ENCODE peak calls at places on chromosome 18, in seven cellular contexts. One of them, this sample, is unnamed.

GRCh38 chr18:43620936-43621335 is 343.6 kb upstream of the SYT4 start:
- DNase-seq in GM12865: peak
- DNase-seq in GM23248: peak
- DNase-seq in BJ: no peak
- DNase-seq in astrocyte of the spinal cord: peak
- DNase-seq in heart left ventricle: no peak
- DNase-seq in dorsolateral prefrontal cortex: no peak
- DNase-seq in this sample: no peak

GRCh38 chr18:35153609-35154273 is 87.1 kb upstream of the ZNF397 start:
- DNase-seq in GM12865: no peak
- DNase-seq in GM23248: no peak
- DNase-seq in BJ: no peak
- DNase-seq in astrocyte of the spinal cord: no peak
- DNase-seq in heart left ventricle: no peak
- DNase-seq in dorsolateral prefrontal cortex: no peak
- DNase-seq in this sample: no peak

GRCh38 chr18:28581503-28582169 is 404.7 kb upstream of the CDH2 start:
- DNase-seq in GM12865: no peak
- DNase-seq in GM23248: peak
- DNase-seq in BJ: no peak
- DNase-seq in astrocyte of the spinal cord: peak
- DNase-seq in heart left ventricle: no peak
- DNase-seq in dorsolateral prefrontal cortex: no peak
- DNase-seq in this sample: no peak

GRCh38 chr18:47035156-47035671 is at the start of gene ELOA2:
- DNase-seq in GM12865: no peak
- DNase-seq in GM23248: no peak
- DNase-seq in BJ: no peak
- DNase-seq in astrocyte of the spinal cord: no peak
- DNase-seq in heart left ventricle: no peak
- DNase-seq in dorsolateral prefrontal cortex: no peak
- DNase-seq in this sample: no peak

GRCh38 chr18:45275367-45276113 is 339.7 kb upstream of the SLC14A2 start:
- DNase-seq in GM12865: peak
- DNase-seq in GM23248: peak
- DNase-seq in BJ: no peak
- DNase-seq in astrocyte of the spinal cord: peak
- DNase-seq in heart left ventricle: no peak
- DNase-seq in dorsolateral prefrontal cortex: no peak
- DNase-seq in this sample: no peak

GRCh38 chr18:55013685-55014084 is 54.4 kb upstream of the CCDC68 start:
- DNase-seq in GM12865: no peak
- DNase-seq in GM23248: no peak
- DNase-seq in BJ: no peak
- DNase-seq in astrocyte of the spinal cord: no peak
- DNase-seq in heart left ventricle: no peak
- DNase-seq in dorsolateral prefrontal cortex: no peak
- DNase-seq in this sample: no peak

GRCh38 chr18:44742741-44743311 is 62.1 kb downstream of the SETBP1 start:
- DNase-seq in GM12865: no peak
- DNase-seq in GM23248: peak
- DNase-seq in BJ: peak
- DNase-seq in astrocyte of the spinal cord: peak
- DNase-seq in heart left ventricle: peak
- DNase-seq in dorsolateral prefrontal cortex: peak
- DNase-seq in this sample: peak

GRCh38 chr18:44651453-44651852 is 29.2 kb upstream of the SETBP1 start:
- DNase-seq in GM12865: no peak
- DNase-seq in GM23248: peak
- DNase-seq in BJ: peak
- DNase-seq in astrocyte of the spinal cord: peak
- DNase-seq in heart left ventricle: no peak
- DNase-seq in dorsolateral prefrontal cortex: no peak
- DNase-seq in this sample: no peak

GRCh38 chr18:51658436-51658835 is 461.0 kb upstream of the MEX3C start:
- DNase-seq in GM12865: no peak
- DNase-seq in GM23248: no peak
- DNase-seq in BJ: no peak
- DNase-seq in astrocyte of the spinal cord: no peak
- DNase-seq in heart left ventricle: no peak
- DNase-seq in dorsolateral prefrontal cortex: no peak
- DNase-seq in this sample: no peak

GRCh38 chr18:3058328-3059191 is 45.6 kb upstream of the LPIN2 start:
- DNase-seq in GM12865: no peak
- DNase-seq in GM23248: no peak
- DNase-seq in BJ: no peak
- DNase-seq in astrocyte of the spinal cord: no peak
- DNase-seq in heart left ventricle: peak
- DNase-seq in dorsolateral prefrontal cortex: no peak
- DNase-seq in this sample: no peak

GRCh38 chr18:49161627-49162026 is 210.9 kb upstream of the SMAD7 start:
- DNase-seq in GM12865: peak
- DNase-seq in GM23248: peak
- DNase-seq in BJ: no peak
- DNase-seq in astrocyte of the spinal cord: peak
- DNase-seq in heart left ventricle: no peak
- DNase-seq in dorsolateral prefrontal cortex: no peak
- DNase-seq in this sample: no peak

GRCh38 chr18:47791461-47791860 is 139.0 kb downstream of the SMAD2 start:
- DNase-seq in GM12865: no peak
- DNase-seq in GM23248: no peak
- DNase-seq in BJ: no peak
- DNase-seq in astrocyte of the spinal cord: no peak
- DNase-seq in heart left ventricle: no peak
- DNase-seq in dorsolateral prefrontal cortex: no peak
- DNase-seq in this sample: no peak

GRCh38 chr18:58541789-58542425 is 87.0 kb downstream of the ALPK2 start:
- DNase-seq in GM12865: peak
- DNase-seq in GM23248: peak
- DNase-seq in BJ: peak
- DNase-seq in astrocyte of the spinal cord: peak
- DNase-seq in heart left ventricle: no peak
- DNase-seq in dorsolateral prefrontal cortex: no peak
- DNase-seq in this sample: no peak

GRCh38 chr18:34627138-34627920 is 82.8 kb upstream of the DTNA start:
- DNase-seq in GM12865: no peak
- DNase-seq in GM23248: no peak
- DNase-seq in BJ: no peak
- DNase-seq in astrocyte of the spinal cord: no peak
- DNase-seq in heart left ventricle: no peak
- DNase-seq in dorsolateral prefrontal cortex: peak
- DNase-seq in this sample: no peak

DNA sequence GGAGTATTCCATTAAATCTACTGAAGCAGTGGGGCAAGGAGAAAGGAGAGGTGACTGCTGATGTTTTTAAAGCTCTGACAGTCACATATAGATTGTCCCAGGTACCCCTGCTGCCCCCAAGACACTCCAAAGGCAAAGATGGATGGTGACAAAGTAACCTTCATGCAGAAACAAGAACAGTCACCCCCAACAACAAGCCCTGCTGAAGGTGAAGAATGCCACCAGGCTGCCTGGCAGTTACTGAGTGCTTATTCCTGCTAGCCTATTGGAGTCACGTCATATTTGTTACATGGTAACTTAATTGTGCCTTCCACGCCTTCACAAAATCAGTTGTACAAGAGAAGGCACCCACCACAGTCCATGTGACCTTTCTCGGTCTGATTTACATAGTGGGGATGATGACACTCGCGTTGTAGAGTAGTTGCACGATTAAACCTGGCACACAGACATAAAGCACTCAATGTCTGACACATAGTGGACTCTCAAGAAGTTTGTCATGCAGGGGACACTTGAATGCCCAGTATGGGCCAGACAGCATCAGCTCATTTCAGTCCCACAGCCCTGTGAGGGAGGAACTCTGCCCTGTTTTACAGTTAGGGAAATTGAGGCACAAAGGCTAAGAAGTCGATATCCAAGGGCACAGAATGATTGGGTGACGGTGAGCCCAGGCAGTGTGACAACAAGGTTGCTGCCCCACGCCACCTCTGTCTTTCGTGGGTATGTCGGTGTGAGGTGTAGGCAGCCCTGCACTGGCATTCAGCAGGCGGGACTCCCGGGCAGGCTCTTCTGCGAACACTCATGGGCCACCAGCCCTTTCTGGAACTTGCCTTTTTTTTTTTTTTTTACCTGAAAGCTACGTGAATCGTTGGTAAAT is 62.7 kb downstream of the ZCCHC2 start:
- DNase-seq in GM12865: no peak
- DNase-seq in GM23248: no peak
- DNase-seq in BJ: no peak
- DNase-seq in astrocyte of the spinal cord: no peak
- DNase-seq in heart left ventricle: no peak
- DNase-seq in dorsolateral prefrontal cortex: no peak
- DNase-seq in this sample: no peak
- H3K4me3 ChIP-seq in GM12865: peak
- H3K4me3 ChIP-seq in GM23248: peak
- H3K4me3 ChIP-seq in BJ: no peak
- H3K4me3 ChIP-seq in astrocyte of the spinal cord: no peak
- H3K4me3 ChIP-seq in heart left ventricle: no peak
- H3K4me3 ChIP-seq in dorsolateral prefrontal cortex: no peak
- H3K4me3 ChIP-seq in this sample: no peak

DNA sequence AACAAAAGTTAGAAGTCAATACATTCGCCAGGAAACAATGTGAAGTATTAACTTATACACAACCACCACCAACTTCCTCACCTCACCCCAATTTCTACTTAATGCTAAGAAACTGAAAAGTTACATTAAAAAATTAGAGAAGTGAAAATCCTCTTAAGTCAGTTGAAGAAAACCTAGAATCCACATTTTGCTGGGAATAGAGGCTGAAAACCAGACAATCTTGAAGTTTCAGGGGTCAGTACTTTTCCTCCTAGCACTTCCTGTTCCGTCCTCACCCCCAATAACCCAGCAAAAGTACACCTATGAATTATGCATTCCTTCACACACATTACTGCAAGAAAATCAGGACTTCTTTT is 6.3 kb downstream of the YES1 start:
- DNase-seq in GM12865: peak
- DNase-seq in GM23248: no peak
- DNase-seq in BJ: no peak
- DNase-seq in astrocyte of the spinal cord: no peak
- DNase-seq in heart left ventricle: no peak
- DNase-seq in dorsolateral prefrontal cortex: no peak
- DNase-seq in this sample: no peak
- H3K4me3 ChIP-seq in GM12865: peak
- H3K4me3 ChIP-seq in GM23248: no peak
- H3K4me3 ChIP-seq in BJ: no peak
- H3K4me3 ChIP-seq in astrocyte of the spinal cord: no peak
- H3K4me3 ChIP-seq in heart left ventricle: no peak
- H3K4me3 ChIP-seq in dorsolateral prefrontal cortex: no peak
- H3K4me3 ChIP-seq in this sample: no peak

DNA sequence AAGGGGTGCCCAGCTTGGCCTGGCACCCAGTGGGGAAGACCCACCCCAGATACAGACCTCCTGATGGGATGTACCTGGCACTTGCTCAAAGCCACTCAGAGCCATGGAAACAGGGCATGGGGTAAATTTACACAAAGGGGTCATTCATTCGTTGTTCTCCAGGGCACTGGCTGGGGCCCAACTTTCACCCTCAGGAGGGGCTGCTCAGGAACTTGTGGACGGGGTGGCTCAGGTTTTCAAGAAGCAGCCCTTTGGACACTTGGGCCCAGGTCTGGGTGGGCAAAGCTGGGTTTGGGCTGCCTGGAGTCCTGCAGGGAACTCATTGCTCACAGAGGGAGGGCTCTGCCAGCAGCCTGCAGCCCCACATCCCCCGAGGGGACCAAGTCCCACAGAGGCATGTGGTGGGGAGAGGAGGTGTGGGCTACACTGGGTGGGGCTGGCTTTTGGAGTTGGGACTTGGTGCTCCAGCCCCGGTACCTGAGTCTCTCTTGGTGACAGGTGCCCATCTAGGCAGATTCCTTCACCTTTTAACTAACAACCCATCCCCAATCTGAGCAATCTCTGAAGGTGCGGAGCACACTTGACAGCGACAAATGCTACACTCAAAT is 172.3 kb downstream of the CELF4 start:
- DNase-seq in GM12865: no peak
- DNase-seq in GM23248: no peak
- DNase-seq in BJ: no peak
- DNase-seq in astrocyte of the spinal cord: no peak
- DNase-seq in heart left ventricle: no peak
- DNase-seq in dorsolateral prefrontal cortex: no peak
- DNase-seq in this sample: no peak
- H3K4me3 ChIP-seq in GM12865: no peak
- H3K4me3 ChIP-seq in GM23248: peak
- H3K4me3 ChIP-seq in BJ: no peak
- H3K4me3 ChIP-seq in astrocyte of the spinal cord: no peak
- H3K4me3 ChIP-seq in heart left ventricle: peak
- H3K4me3 ChIP-seq in dorsolateral prefrontal cortex: peak
- H3K4me3 ChIP-seq in this sample: no peak

GRCh38 chr18:10035306-10035991 is 121.6 kb downstream of the VAPA start:
- DNase-seq in GM12865: no peak
- DNase-seq in GM23248: peak
- DNase-seq in BJ: no peak
- DNase-seq in astrocyte of the spinal cord: no peak
- DNase-seq in heart left ventricle: no peak
- DNase-seq in dorsolateral prefrontal cortex: no peak
- DNase-seq in this sample: peak

GRCh38 chr18:10030816-10031541 is 117.2 kb downstream of the VAPA start:
- DNase-seq in GM12865: no peak
- DNase-seq in GM23248: no peak
- DNase-seq in BJ: no peak
- DNase-seq in astrocyte of the spinal cord: no peak
- DNase-seq in heart left ventricle: no peak
- DNase-seq in dorsolateral prefrontal cortex: no peak
- DNase-seq in this sample: no peak

GRCh38 chr18:10033038-10033437 is 119.2 kb downstream of the VAPA start:
- DNase-seq in GM12865: no peak
- DNase-seq in GM23248: no peak
- DNase-seq in BJ: no peak
- DNase-seq in astrocyte of the spinal cord: no peak
- DNase-seq in heart left ventricle: no peak
- DNase-seq in dorsolateral prefrontal cortex: no peak
- DNase-seq in this sample: peak

GRCh38 chr18:10029711-10030110 is 115.9 kb downstream of the VAPA start:
- DNase-seq in GM12865: no peak
- DNase-seq in GM23248: no peak
- DNase-seq in BJ: no peak
- DNase-seq in astrocyte of the spinal cord: no peak
- DNase-seq in heart left ventricle: no peak
- DNase-seq in dorsolateral prefrontal cortex: no peak
- DNase-seq in this sample: no peak

DNA sequence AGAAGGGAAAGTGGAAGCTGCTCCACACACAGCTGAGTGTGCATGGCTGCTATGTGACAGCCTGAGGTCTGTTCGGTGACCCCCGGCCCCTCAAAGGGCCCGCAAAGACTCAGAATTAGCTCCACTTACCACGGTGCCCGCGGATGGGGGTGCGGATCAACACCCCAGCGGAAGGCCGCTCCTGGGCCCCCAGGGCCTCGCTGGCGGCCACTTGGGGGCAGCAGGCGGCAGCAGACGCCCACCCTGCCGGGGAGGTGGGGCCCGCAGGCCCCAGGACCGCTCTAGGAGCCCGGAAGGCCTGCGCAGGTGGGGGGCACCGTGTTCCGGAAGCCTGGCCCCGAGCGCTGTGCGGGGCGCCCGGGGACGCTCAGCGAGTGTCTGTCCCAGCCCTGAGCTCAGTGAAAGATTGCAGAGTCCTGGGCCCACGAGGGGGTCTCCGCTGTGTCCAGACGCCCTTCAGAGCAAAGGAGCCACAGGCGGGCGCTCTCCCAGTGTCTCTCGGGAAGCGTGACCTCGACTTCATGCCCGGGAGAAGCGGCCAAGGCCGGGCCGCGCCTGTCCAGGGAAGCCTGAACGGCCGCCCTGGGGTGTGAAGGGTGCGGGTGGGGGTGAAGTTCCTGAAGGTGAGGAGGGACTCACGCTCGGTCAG is 118.6 kb downstream of the VAPA start:
- DNase-seq in GM12865: no peak
- DNase-seq in GM23248: no peak
- DNase-seq in BJ: no peak
- DNase-seq in astrocyte of the spinal cord: no peak
- DNase-seq in heart left ventricle: no peak
- DNase-seq in dorsolateral prefrontal cortex: no peak
- DNase-seq in this sample: no peak
- H3K4me3 ChIP-seq in GM12865: no peak
- H3K4me3 ChIP-seq in GM23248: no peak
- H3K4me3 ChIP-seq in BJ: no peak
- H3K4me3 ChIP-seq in astrocyte of the spinal cord: no peak
- H3K4me3 ChIP-seq in heart left ventricle: peak
- H3K4me3 ChIP-seq in dorsolateral prefrontal cortex: peak
- H3K4me3 ChIP-seq in this sample: no peak

This sample was measured in pancreas.